ENCODE peak calls at places on chromosomes 16 and 17, in four cellular contexts. A is AG04450; E is activated CD4-positive, alpha-beta T cell treated with anti-CD3 and anti-CD28 coated beads, Interleukin-2, amount 10 ng/mL, durations not matched to agents 7 days and 5 days; J is kidney epithelial cell. P is an unnamed sample.

GRCh38 chr16:14088155-14088753 is 17.1 kb downstream of the MRTFB start:
- DNase-seq in A (no peak), E (no peak), J (no peak), P (peak; percentile 58)

GRCh38 chr17:11245792-11246191 is 4.8 kb downstream of the SHISA6 start:
- DNase-seq in A (no peak), E (no peak), J (no peak), P (no peak)

GRCh38 chr17:68052810-68053209 is 17.3 kb downstream of the KPNA2 start:
- DNase-seq in A (no peak), E (no peak), J (no peak), P (no peak)

GRCh38 chr17:43734376-43734775 is 24.2 kb downstream of the SOST start:
- DNase-seq in A (no peak), E (no peak), J (no peak), P (peak; percentile 87)

GRCh38 chr16:27974896-27975540 is 88.5 kb downstream of the GSG1L start:
- DNase-seq in A (no peak), E (no peak), J (no peak), P (no peak)

GRCh38 chr16:84995666-84996065 is 15.7 kb downstream of the ZDHHC7 start:
- DNase-seq in A (no peak), E (no peak), J (no peak), P (no peak)

GRCh38 chr17:81249233-81250040 is 10.3 kb downstream of the NDUFAF8 start:
- DNase-seq in A (no peak), E (no peak), J (no peak), P (no peak)

GRCh38 chr17:74528491-74529199 is 2.6 kb downstream of the CD300LB start:
- DNase-seq in A (no peak), E (no peak), J (no peak), P (no peak)

GRCh38 chr16:12215302-12216105 is 239.0 kb downstream of the SNX29 start:
- DNase-seq in A (no peak), E (no peak), J (no peak), P (no peak)

GRCh38 chr16:67580202-67580601 is 17.9 kb downstream of the CTCF start:
- DNase-seq in A (no peak), E (no peak), J (no peak), P (no peak)

GRCh38 chr17:30928584-30928983 is 6.8 kb downstream of the ADAP2 start:
- DNase-seq in A (no peak), E (no peak), J (no peak), P (no peak)

GRCh38 chr16:11783319-11784047 is 13.6 kb downstream of the ZC3H7A start:
- DNase-seq in A (no peak), E (peak; percentile 66), J (no peak), P (peak; percentile 77)

GRCh38 chr17:47621293-47622178 is 28.2 kb upstream of the KPNB1 start:
- DNase-seq in A (peak; percentile 69), E (no peak), J (peak; percentile 84), P (peak; percentile 96)

GRCh38 chr16:75742424-75743047 is 16.2 kb upstream of the CPHXL start:
- DNase-seq in A (no peak), E (no peak), J (no peak), P (no peak)

GRCh38 chr17:76556759-76557367 is 17.0 kb downstream of the PRCD start:
- DNase-seq in A (no peak), E (no peak), J (no peak), P (peak; percentile 63)

GRCh38 chr17:38465420-38466345 is 37.4 kb downstream of the ARHGAP23 start:
- DNase-seq in A (no peak), E (no peak), J (no peak), P (no peak)

GRCh38 chr16:52492789-52493357 is 54.1 kb downstream of the TOX3 start:
- DNase-seq in A (no peak), E (no peak), J (no peak), P (no peak)

GRCh38 chr17:72311004-72311403 is 190.2 kb downstream of the SOX9 start:
- DNase-seq in A (no peak), E (no peak), J (no peak), P (no peak)

GRCh38 chr16:82646504-82646903 is 19.7 kb downstream of the CDH13 start:
- DNase-seq in A (no peak), E (no peak), J (no peak), P (no peak)

GRCh38 chr16:8998114-8998513 is 34.4 kb upstream of the USP7 start:
- DNase-seq in A (peak; percentile 20), E (no peak), J (no peak), P (peak; percentile 81)

GRCh38 chr16:78768226-78768625 is 668.8 kb downstream of the WWOX start:
- DNase-seq in A (no peak), E (no peak), J (no peak), P (no peak)

GRCh38 chr17:10276436-10276835 is 78.0 kb upstream of the GAS7 start:
- DNase-seq in A (no peak), E (no peak), J (no peak), P (no peak)

GRCh38 chr17:11996722-11997146 is 541 bp downstream of the ZNF18 start:
- DNase-seq in A (no peak), E (peak; percentile 47), J (no peak), P (peak; percentile 33)

GRCh38 chr16:56625943-56626654 is 518 bp downstream of the MT1E start:
- DNase-seq in A (no peak), E (no peak), J (no peak), P (peak; percentile 92)

GRCh38 chr16:89557230-89557935 is 3.1 kb upstream of the RPL13 start:
- DNase-seq in A (no peak), E (peak; percentile 88), J (no peak), P (peak; percentile 79)

GRCh38 chr16:13110124-13110796 is 208.9 kb downstream of the SHISA9 start:
- DNase-seq in A (no peak), E (no peak), J (peak; percentile 96), P (peak; percentile 38)